ENCODE peak calls at places on chromosomes 5 and 9, in four cellular contexts. One of them, this sample, is unnamed.

GRCh38 chr5:115497200-115497599 is 47.4 kb downstream of the FEM1C start:
- DNase-seq in T-helper 17 cell: no peak
- DNase-seq in SW 1271: no peak
- DNase-seq in NCI-H82: no peak
- DNase-seq in this sample: no peak

GRCh38 chr9:22863106-22863505 is 416.5 kb downstream of the DMRTA1 start:
- DNase-seq in T-helper 17 cell: no peak
- DNase-seq in SW 1271: no peak
- DNase-seq in NCI-H82: no peak
- DNase-seq in this sample: no peak

GRCh38 chr9:17462869-17463464 is 115.9 kb upstream of the SH3GL2 start:
- DNase-seq in T-helper 17 cell: no peak
- DNase-seq in SW 1271: no peak
- DNase-seq in NCI-H82: peak
- DNase-seq in this sample: no peak

GRCh38 chr9:23543420-23543819 is 282.6 kb downstream of the ELAVL2 start:
- DNase-seq in T-helper 17 cell: no peak
- DNase-seq in SW 1271: no peak
- DNase-seq in NCI-H82: peak
- DNase-seq in this sample: no peak

GRCh38 chr5:169581580-169582227 is 1.9 kb upstream of the SPDL1 start:
- DNase-seq in T-helper 17 cell: peak
- DNase-seq in SW 1271: no peak
- DNase-seq in NCI-H82: peak
- DNase-seq in this sample: no peak

GRCh38 chr9:3948826-3949578 is 350.9 kb downstream of the GLIS3 start:
- DNase-seq in T-helper 17 cell: no peak
- DNase-seq in SW 1271: no peak
- DNase-seq in NCI-H82: no peak
- DNase-seq in this sample: no peak

GRCh38 chr9:2459756-2460155 is 161.8 kb upstream of the VLDLR start:
- DNase-seq in T-helper 17 cell: no peak
- DNase-seq in SW 1271: no peak
- DNase-seq in NCI-H82: no peak
- DNase-seq in this sample: no peak

GRCh38 chr9:33143241-33143642 is 23.9 kb downstream of the B4GALT1 start:
- DNase-seq in T-helper 17 cell: no peak
- DNase-seq in SW 1271: no peak
- DNase-seq in NCI-H82: no peak
- DNase-seq in this sample: no peak

GRCh38 chr9:40926404-40927259 is 201.8 kb downstream of the FOXD4L6 start:
- DNase-seq in T-helper 17 cell: no peak
- DNase-seq in SW 1271: no peak
- DNase-seq in NCI-H82: no peak
- DNase-seq in this sample: no peak

This sample was measured in activated gamma-delta T cell.